ENCODE peak calls at places on chromosomes 13 and 19, in five cellular contexts. B is HepG2, G is K562, C is H1, R is GM12878. W is an unnamed sample.

GRCh38 chr19:2550431-2551171 is 74.7 kb downstream of the GADD45B start:
- DNase-seq in B (no peak), G (no peak), C (no peak), R (no peak), W (no peak)

GRCh38 chr19:35348909-35349611 is 1.4 kb downstream of the FFAR1 start:
- DNase-seq in B (no peak), G (no peak), C (peak; percentile 44), R (no peak), W (no peak)

GRCh38 chr13:92842145-92842544 is 384.5 kb upstream of the GPC6 start:
- DNase-seq in B (no peak), G (no peak), C (no peak), R (no peak), W (no peak)

GRCh38 chr19:50276370-50277063 is 52.7 kb downstream of the KCNC3 start:
- DNase-seq in B (no peak), G (peak; percentile 24), C (no peak), R (no peak), W (no peak)

GRCh38 chr19:17348700-17349099 is 11.3 kb downstream of the GTPBP3 start:
- DNase-seq in B (peak; percentile 42), G (no peak), C (peak; percentile 64), R (no peak), W (no peak)

GRCh38 chr13:32914686-32915085 is 101.5 kb upstream of the KL start:
- DNase-seq in B (no peak), G (no peak), C (no peak), R (no peak), W (no peak)

GRCh38 chr13:49651775-49652690 is 23.7 kb downstream of the ARL11 start:
- DNase-seq in B (no peak), G (no peak), C (no peak), R (no peak), W (no peak)

GRCh38 chr19:29526730-29527499 is 1.1 kb downstream of the VSTM2B start:
- DNase-seq in B (no peak), G (peak; percentile 22), C (peak; percentile 62), R (no peak), W (no peak)

GRCh38 chr19:1508507-1508856 is 4.3 kb downstream of the ADAMTSL5 start:
- DNase-seq in B (no peak), G (no peak), C (no peak), R (no peak), W (no peak)

GRCh38 chr19:2342656-2343288 is 14.3 kb downstream of the SPPL2B start:
- DNase-seq in B (no peak), G (no peak), C (no peak), R (no peak), W (no peak)

GRCh38 chr13:37375071-37375470 is 223.5 kb downstream of the POSTN start:
- DNase-seq in B (no peak), G (no peak), C (no peak), R (no peak), W (no peak)

GRCh38 chr19:11138659-11139526 is 16.7 kb downstream of the SPC24 start:
- DNase-seq in B (peak; percentile 54), G (peak; percentile 73), C (peak; percentile 68), R (no peak), W (no peak)

GRCh38 chr13:33134213-33134612 is 118.0 kb downstream of the KL start:
- DNase-seq in B (no peak), G (no peak), C (no peak), R (no peak), W (no peak)

GRCh38 chr13:107912745-107913144 is 302.6 kb downstream of the LIG4 start:
- DNase-seq in B (no peak), G (peak; percentile 77), C (no peak), R (no peak), W (no peak)

GRCh38 chr19:1102407-1103106 is 1.2 kb upstream of the GPX4 start:
- DNase-seq in B (peak; percentile 91), G (peak; percentile 57), C (no peak), R (peak; percentile 93), W (peak; percentile 95)

GRCh38 chr19:35872180-35872579 is 3.8 kb downstream of the APLP1 start:
- DNase-seq in B (no peak), G (no peak), C (no peak), R (no peak), W (no peak)

GRCh38 chr19:39410620-39411005 is 1.9 kb upstream of the PLEKHG2 start:
- DNase-seq in B (no peak), G (no peak), C (peak; percentile 32), R (no peak), W (no peak)

GRCh38 chr13:40164137-40164536 is 502.3 kb downstream of the FOXO1 start:
- DNase-seq in B (no peak), G (no peak), C (no peak), R (no peak), W (no peak)

GRCh38 chr13:97356592-97356991 is 77.4 kb upstream of the RAP2A start:
- DNase-seq in B (no peak), G (no peak), C (no peak), R (no peak), W (no peak)

GRCh38 chr13:35953537-35954206 is 177.5 kb downstream of the DCLK1 start:
- DNase-seq in B (peak; percentile 12), G (peak; percentile 13), C (peak; percentile 54), R (no peak), W (peak; percentile 13)

GRCh38 chr13:113975416-113975815 is 1.5 kb upstream of the C13orf46 start:
- DNase-seq in B (no peak), G (no peak), C (no peak), R (no peak), W (no peak)

GRCh38 chr13:52851153-52851962 is 2.9 kb upstream of the PCDH8 start:
- DNase-seq in B (peak; percentile 7), G (no peak), C (peak; percentile 77), R (peak; percentile 46), W (no peak)

GRCh38 chr13:51920786-51921185 is 59.0 kb downstream of the CCDC70 start:
- DNase-seq in B (no peak), G (no peak), C (no peak), R (no peak), W (no peak)

GRCh38 chr13:25380082-25380481 is 8.3 kb downstream of the ATP8A2 start:
- DNase-seq in B (no peak), G (peak; percentile 74), C (no peak), R (no peak), W (no peak)

GRCh38 chr13:113448885-113449692 is 4.2 kb downstream of the ADPRHL1 start:
- DNase-seq in B (peak; percentile 91), G (peak; percentile 93), C (no peak), R (peak; percentile 4), W (peak; percentile 96)

GRCh38 chr13:99434258-99434788 is 66.9 kb upstream of the TM9SF2 start:
- DNase-seq in B (peak; percentile 17), G (peak; percentile 85), C (no peak), R (no peak), W (no peak)

DNA sequence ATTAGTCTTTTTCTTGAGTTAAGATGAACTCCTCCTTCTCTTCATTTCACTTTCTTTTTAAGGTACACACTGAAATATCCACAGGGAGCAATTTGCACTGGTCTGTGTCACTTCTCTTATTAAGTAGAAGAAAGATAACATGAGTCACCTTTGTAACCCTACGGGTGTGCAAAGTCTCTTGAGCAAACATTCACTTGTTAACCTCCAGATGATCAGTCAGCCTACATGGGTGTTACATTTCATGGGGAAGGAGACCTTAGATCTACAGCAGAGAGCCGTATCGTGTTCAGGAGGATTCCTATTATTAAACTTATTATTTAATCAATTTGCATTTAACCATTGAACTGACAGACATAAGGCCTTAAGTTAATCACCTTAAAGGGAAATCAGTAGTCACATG is 5.1 kb downstream of the ZNF507 start:
- DNase-seq in B (peak; percentile 84), G (no peak), C (no peak), R (no peak), W (no peak)
- H3K4me1 ChIP-seq in B (peaks cover 54% of the 10 kb centered on the region), G (peaks cover 3% of the 10 kb centered on the region), C (no peaks in the 10 kb centered on the region), R (peaks cover 13% of the 10 kb centered on the region), W (peaks cover 29% of the 10 kb centered on the region)

DNA sequence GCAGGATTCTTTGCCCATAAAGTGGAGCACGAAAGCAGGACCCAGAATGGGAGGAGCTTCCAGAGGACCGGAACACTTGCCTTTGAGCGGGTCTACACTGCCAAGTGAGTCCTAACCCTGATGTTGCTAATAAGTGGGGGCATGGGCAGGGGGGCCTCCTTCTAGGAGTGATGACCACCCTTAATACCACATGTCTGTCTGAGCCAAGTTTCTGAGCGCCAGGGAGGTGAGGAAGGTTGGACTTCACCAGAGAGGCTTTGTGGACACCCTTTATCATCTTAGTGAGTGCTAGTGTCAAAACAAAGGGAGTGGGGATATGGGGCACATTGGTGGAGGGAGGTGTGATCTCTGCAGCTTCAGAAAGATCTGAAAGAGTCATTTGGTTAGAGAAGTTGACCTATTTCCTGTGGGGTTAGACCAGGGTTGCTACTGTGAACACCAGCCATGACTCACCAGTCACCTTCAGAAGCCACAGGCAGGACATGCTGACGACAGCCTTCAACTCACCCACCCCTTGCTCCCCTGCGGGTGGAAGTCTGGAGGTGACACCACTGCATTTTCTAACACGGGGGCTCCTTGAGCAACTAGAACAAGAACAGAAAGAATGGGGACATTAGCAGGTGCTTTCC is 8.8 kb downstream of the ALOX5AP start:
- DNase-seq in B (peak; percentile 54), G (peak; percentile 6), C (no peak), R (peak; percentile 95), W (peak; percentile 19)
- H3K9ac ChIP-seq in B (no peak overlapping the region), G (no peak overlapping the region), C (no peak overlapping the region), R (no peak overlapping the region), W (no peak overlapping the region)

GRCh38 chr19:5896365-5897076 is 7.1 kb downstream of the NDUFA11 start:
- DNase-seq in B (no peak), G (no peak), C (no peak), R (no peak), W (no peak)
- TF ChIP-seq SP1 in B (no peak), G (no peak), C (no peak), R (no peak), W (no peak)

GRCh38 chr13:110546933-110547332 is 14.6 kb downstream of the RAB20 start:
- DNase-seq in B (peak; percentile 80), G (peak; percentile 18), C (no peak), R (no peak), W (peak; percentile 84)

GRCh38 chr13:110546389-110546788 is 15.1 kb downstream of the RAB20 start:
- DNase-seq in B (no peak), G (no peak), C (no peak), R (no peak), W (no peak)

GRCh38 chr13:110551284-110551683 is 10.2 kb downstream of the RAB20 start:
- DNase-seq in B (no peak), G (no peak), C (no peak), R (no peak), W (no peak)

GRCh38 chr13:110549795-110550160 is 11.7 kb downstream of the RAB20 start:
- DNase-seq in B (no peak), G (no peak), C (no peak), R (no peak), W (no peak)

DNA sequence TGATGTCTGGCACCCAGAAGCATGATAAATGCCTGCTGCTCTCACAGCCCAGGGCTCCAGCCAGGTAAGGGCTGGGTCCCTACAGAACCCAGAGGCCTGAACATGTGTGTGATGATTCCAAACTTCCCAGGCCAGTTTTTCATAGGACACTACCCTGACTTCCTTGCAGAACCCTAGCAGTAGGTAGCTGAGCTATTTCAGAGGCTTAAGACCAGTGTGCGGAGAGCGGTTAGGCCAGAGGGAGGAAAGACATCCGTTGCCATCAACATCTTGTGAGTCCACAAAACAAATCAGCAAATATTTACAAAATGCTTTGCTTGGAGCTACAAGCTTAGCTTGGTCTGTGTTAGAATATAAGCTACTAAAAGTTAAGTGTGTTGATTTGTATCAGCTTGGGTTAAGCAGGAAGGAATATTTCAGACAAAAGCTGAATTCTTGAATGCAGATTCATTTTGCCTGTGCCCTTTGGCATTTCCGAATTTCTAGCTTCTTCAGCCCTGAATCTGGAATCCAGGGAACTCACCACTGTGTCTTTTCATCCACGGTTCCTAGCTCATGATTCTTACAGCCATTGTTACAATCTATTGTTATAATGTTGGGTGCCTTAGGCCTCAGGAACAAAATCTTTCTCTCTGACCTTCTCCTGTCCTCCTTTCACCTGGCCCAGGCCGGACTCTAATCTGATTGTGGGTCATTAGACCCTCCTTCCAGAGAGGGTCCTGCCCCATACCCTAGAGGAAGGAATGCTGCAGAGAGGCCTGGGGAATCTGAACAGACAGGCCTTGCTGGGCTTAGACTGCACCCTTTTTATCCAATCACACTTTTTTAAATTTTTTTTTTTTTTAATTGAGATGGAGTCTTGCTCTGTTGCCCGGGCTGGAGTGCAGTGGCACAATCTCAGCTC is 12.4 kb downstream of the RAB20 start:
- DNase-seq in B (no peak), G (no peak), C (no peak), R (no peak), W (no peak)
- H3K4me1 ChIP-seq in B (peaks cover 40% of the 10 kb centered on the region), G (peaks cover 8% of the 10 kb centered on the region), C (peaks cover 4% of the 10 kb centered on the region), R (no peaks in the 10 kb centered on the region), W (peaks cover 21% of the 10 kb centered on the region)

W was measured in HCT116.